ENCODE peak calls at places on chromosomes 16 and 17, in eight cellular contexts. M is AG08395; S is GM20000; C is activated naive CD4-positive, alpha-beta T cell treated with anti-CD3 and anti-CD28 coated beads, Interleukin-2, amount 50 U/mL, for 16 hours; Q is effector memory CD8-positive, alpha-beta T cell; L is aorta; H is Peyer's patch; E is iPS-NIHi11. B is an unnamed sample.

GRCh38 chr17:77375917-77376651 is 235.3 kb downstream of the SEC14L1 start:
- DNase-seq in M (peak; percentile 56), S (peak; percentile 70), C (peak; percentile 60), Q (peak; percentile 64), L (no peak), H (no peak), E (no peak), B (peak; percentile 57)

GRCh38 chr16:78507576-78507975 is 408.1 kb downstream of the WWOX start:
- DNase-seq in M (no peak), S (no peak), C (no peak), Q (no peak), L (no peak), H (no peak), E (no peak), B (no peak)

GRCh38 chr17:50948711-50949110 is 82.6 kb upstream of the TOB1 start:
- DNase-seq in M (no peak), S (no peak), C (no peak), Q (no peak), L (peak; percentile 42), H (no peak), E (no peak), B (no peak)

GRCh38 chr17:70929226-70929625 is 759.9 kb downstream of the KCNJ2 start:
- DNase-seq in M (peak; percentile 27), S (no peak), C (no peak), Q (no peak), L (no peak), H (no peak), E (no peak), B (no peak)

GRCh38 chr17:38572665-38573365 is 32.9 kb downstream of the SRCIN1 start:
- DNase-seq in M (peak; percentile 20), S (peak; percentile 68), C (no peak), Q (no peak), L (peak; percentile 73), H (no peak), E (peak; percentile 90), B (peak; percentile 82)

GRCh38 chr16:31807086-31807485 is 66.5 kb upstream of the ZNF267 start:
- DNase-seq in M (no peak), S (no peak), C (no peak), Q (no peak), L (no peak), H (no peak), E (no peak), B (no peak)

GRCh38 chr17:74199306-74200092 is 4.0 kb upstream of the RPL38 start:
- DNase-seq in M (peak; percentile 77), S (peak; percentile 76), C (peak; percentile 70), Q (peak; percentile 54), L (peak; percentile 89), H (peak; percentile 82), E (peak; percentile 89), B (peak; percentile 86)

GRCh38 chr17:82881900-82882714 is 42.3 kb upstream of the ZNF750 start:
- DNase-seq in M (no peak), S (no peak), C (no peak), Q (no peak), L (no peak), H (no peak), E (no peak), B (no peak)

GRCh38 chr17:81481011-81481799 is 31.4 kb downstream of the ACTG1 start:
- DNase-seq in M (peak; percentile 92), S (no peak), C (peak; percentile 68), Q (peak; percentile 16), L (peak; percentile 89), H (peak; percentile 83), E (peak; percentile 98), B (peak; percentile 84)

B was measured in nephron progenitor cell.